ENCODE peak calls at places on chromosomes 5 and 9, in eight cellular contexts. F, Q, I, R, K, V, O and M are unnamed samples.

GRCh38 chr5:142170254-142170953 is 61.8 kb downstream of the NDFIP1 start:
- DNase-seq in K (no peak), V (no peak), F (no peak), R (no peak), Q (no peak), I (no peak), O (no peak), M (no peak)

GRCh38 chr5:167950126-167950721 is 341.2 kb upstream of the WWC1 start:
- DNase-seq in Q (no peak), R (no peak), O (no peak), F (no peak), K (no peak), I (no peak), V (peak), M (no peak)

GRCh38 chr5:36398137-36398536 is 96.4 kb upstream of the RANBP3L start:
- DNase-seq in I (peak), O (peak), V (peak), Q (peak), K (peak), F (peak), R (no peak), M (no peak)

GRCh38 chr5:88979244-88979643 is 96.3 kb upstream of the MEF2C start:
- DNase-seq in O (no peak), F (no peak), I (no peak), K (peak), Q (no peak), V (no peak), R (peak), M (no peak)

GRCh38 chr9:112532427-112532826 is 45.8 kb downstream of the KIAA1958 start:
- DNase-seq in R (no peak), K (no peak), O (no peak), Q (no peak), F (no peak), I (no peak), V (no peak), M (no peak)

GRCh38 chr9:87122947-87123685 is 175.8 kb upstream of the GAS1 start:
- DNase-seq in V (no peak), K (no peak), I (no peak), O (no peak), Q (no peak), F (no peak), R (no peak), M (no peak)

GRCh38 chr9:74132986-74133385 is 364.1 kb upstream of the RORB start:
- DNase-seq in F (no peak), R (no peak), V (no peak), I (no peak), Q (no peak), K (peak), O (no peak), M (no peak)

GRCh38 chr9:2271426-2271825 is 256.3 kb downstream of the SMARCA2 start:
- DNase-seq in O (peak), V (peak), F (peak), I (no peak), Q (peak), K (peak), R (peak), M (no peak)

GRCh38 chr5:64074533-64074932 is 91.1 kb upstream of the RNF180 start:
- DNase-seq in Q (no peak), K (peak), I (peak), R (no peak), V (peak), F (peak), O (peak), M (peak)

GRCh38 chr9:91865041-91865440 is 85.0 kb downstream of the ROR2 start:
- DNase-seq in I (no peak), F (no peak), K (no peak), Q (no peak), V (no peak), R (no peak), O (no peak), M (no peak)

GRCh38 chr5:124132843-124133242 is 613.6 kb downstream of the ZNF608 start:
- DNase-seq in Q (no peak), I (no peak), F (no peak), R (no peak), K (no peak), V (no peak), O (no peak), M (no peak)

GRCh38 chr5:72908666-72909065 is 47.2 kb upstream of the FCHO2 start:
- DNase-seq in V (no peak), O (no peak), I (no peak), R (no peak), K (no peak), F (no peak), Q (no peak), M (no peak)

GRCh38 chr5:145585-146323 is 45.5 kb upstream of the LRRC14B start:
- DNase-seq in O (no peak), K (no peak), I (no peak), R (no peak), Q (no peak), F (no peak), V (no peak), M (no peak)

GRCh38 chr5:176508603-176509002 is 28.6 kb downstream of the RNF44 start:
- DNase-seq in O (no peak), Q (no peak), R (no peak), K (no peak), I (no peak), F (no peak), V (no peak), M (no peak)

GRCh38 chr5:61327761-61328753 is 4.0 kb upstream of the ZSWIM6 start:
- DNase-seq in Q (no peak), V (peak), I (peak), K (peak), R (peak), F (peak), O (no peak), M (no peak)

GRCh38 chr5:145805819-145806218 is 29.3 kb downstream of the PRELID2 start:
- DNase-seq in F (no peak), I (no peak), R (no peak), K (no peak), V (no peak), Q (no peak), O (no peak), M (no peak)

GRCh38 chr9:17625644-17626388 is 47.0 kb downstream of the SH3GL2 start:
- DNase-seq in K (no peak), Q (no peak), R (no peak), F (no peak), O (no peak), V (no peak), I (no peak), M (no peak)

GRCh38 chr5:112694853-112695709 is 42.6 kb upstream of the APC start:
- DNase-seq in V (peak), O (no peak), R (no peak), I (no peak), F (no peak), Q (no peak), K (no peak), M (no peak)

GRCh38 chr5:82799346-82800077 is 277.7 kb downstream of the TMEM167A start:
- DNase-seq in V (no peak), F (no peak), Q (no peak), I (peak), O (no peak), K (peak), R (no peak), M (no peak)

GRCh38 chr9:130220351-130220750 is 45.2 kb upstream of the HMCN2 start:
- DNase-seq in Q (no peak), V (no peak), F (no peak), O (peak), I (no peak), R (no peak), K (peak), M (no peak)

GRCh38 chr9:123406691-123407536 is 50.9 kb downstream of the CRB2 start:
- DNase-seq in V (peak), Q (no peak), F (no peak), K (no peak), I (no peak), R (no peak), O (peak), M (no peak)

GRCh38 chr5:65076251-65076869 is 307.6 kb downstream of the CWC27 start:
- DNase-seq in K (peak), Q (peak), V (peak), F (peak), I (peak), O (no peak), R (no peak), M (no peak)

GRCh38 chr5:58722160-58722559 is 139.3 kb downstream of the RAB3C start:
- DNase-seq in K (peak), R (no peak), V (no peak), F (no peak), Q (no peak), O (no peak), I (no peak), M (no peak)

GRCh38 chr5:33439905-33440481 is 772 bp upstream of the TARS1 start:
- DNase-seq in Q (no peak), R (no peak), I (peak), V (peak), F (no peak), O (no peak), K (no peak), M (no peak)

GRCh38 chr9:113590991-113591898 is 127.7 kb downstream of the RGS3 start:
- DNase-seq in I (peak), Q (no peak), R (no peak), V (peak), K (peak), F (peak), O (peak), M (no peak)

GRCh38 chr9:128245293-128246151 is 30.3 kb downstream of the GOLGA2 start:
- DNase-seq in V (peak), K (peak), Q (no peak), R (no peak), O (peak), F (no peak), I (peak), M (no peak)
- TF ChIP-seq REST in V (no peak), K (no peak), Q (no peak), R (no peak), O (no peak), F (no peak), I (no peak), M (no peak)

GRCh38 chr9:4665357-4665756 is 923 bp downstream of the SPATA6L start:
- DNase-seq in Q (no peak), O (peak), K (no peak), I (no peak), F (peak), R (no peak), V (no peak), M (no peak)

GRCh38 chr9:4667681-4668080 is 1.4 kb upstream of the SPATA6L start:
- DNase-seq in R (no peak), F (no peak), Q (no peak), I (no peak), V (no peak), O (no peak), K (no peak), M (no peak)

GRCh38 chr9:4668604-4669003 is 2.3 kb upstream of the SPATA6L start:
- DNase-seq in K (no peak), I (no peak), F (no peak), Q (no peak), R (no peak), O (no peak), V (no peak), M (no peak)

GRCh38 chr9:4663956-4664355 is 1.9 kb downstream of the PLPP6 start:
- DNase-seq in F (no peak), R (no peak), Q (no peak), V (no peak), I (no peak), K (no peak), O (no peak), M (no peak)

DNA sequence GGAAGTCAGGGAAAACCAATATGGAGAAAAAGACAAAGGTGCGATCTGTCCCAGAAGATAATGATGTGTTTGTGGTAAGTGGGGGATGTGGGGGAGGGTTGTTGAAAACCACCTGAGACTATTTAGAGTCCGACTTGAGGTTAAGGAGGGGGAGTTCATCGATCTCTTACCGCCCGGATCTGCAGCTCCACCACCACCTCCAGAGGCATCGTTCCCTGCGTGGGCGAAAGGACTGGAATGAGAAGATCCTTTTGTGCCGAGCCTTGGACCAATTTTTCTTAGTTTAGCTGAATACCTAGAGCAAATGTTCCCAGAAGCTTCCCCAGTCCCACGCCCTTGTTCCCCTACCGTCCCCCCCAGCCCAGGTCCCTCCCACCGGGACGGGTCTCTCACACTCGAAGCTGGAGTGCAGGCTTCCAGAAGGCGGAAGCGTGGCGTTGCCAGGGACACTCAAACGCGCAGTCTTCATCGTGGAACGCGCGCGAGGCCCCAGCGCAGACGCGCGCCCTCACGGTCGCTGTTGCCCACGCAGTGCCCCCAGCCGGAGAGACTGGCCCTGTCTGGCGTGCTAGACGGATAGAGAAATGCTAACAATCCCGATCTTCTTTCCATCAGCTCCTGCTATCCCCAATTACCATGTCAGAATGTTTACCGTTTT is at the start of gene SPATA6L:
- DNase-seq in K (peak), R (no peak), F (peak), I (peak), Q (no peak), O (peak), V (no peak), M (no peak)
- H3K27ac ChIP-seq in K (no peak), R (no peak), F (peak), I (peak), Q (peak), O (peak), V (no peak), M (no peak)

GRCh38 chr5:148934895-148935400 is 108.5 kb downstream of the ADRB2 start:
- DNase-seq in R (no peak), V (no peak), I (no peak), O (no peak), Q (no peak), F (no peak), K (no peak), M (no peak)
- H3K4me3 ChIP-seq in R (no peak), V (no peak), I (no peak), O (no peak), Q (no peak), F (no peak), K (no peak), M (no peak)

GRCh38 chr5:135238622-135239460 is 160.2 kb downstream of the MACROH2A1 start:
- DNase-seq in K (no peak), I (no peak), R (no peak), V (no peak), O (no peak), F (no peak), Q (no peak), M (no peak)

GRCh38 chr5:135241536-135241935 is 157.5 kb downstream of the MACROH2A1 start:
- DNase-seq in V (no peak), I (no peak), F (no peak), O (no peak), K (no peak), Q (no peak), R (no peak), M (no peak)

GRCh38 chr5:135239461-135240282 is 159.4 kb downstream of the MACROH2A1 start:
- DNase-seq in K (no peak), O (no peak), F (no peak), R (no peak), I (no peak), Q (no peak), V (no peak), M (no peak)

GRCh38 chr5:135240781-135241360 is 158.2 kb downstream of the MACROH2A1 start:
- DNase-seq in V (no peak), R (no peak), Q (no peak), O (no peak), F (no peak), I (no peak), K (no peak), M (no peak)

DNA sequence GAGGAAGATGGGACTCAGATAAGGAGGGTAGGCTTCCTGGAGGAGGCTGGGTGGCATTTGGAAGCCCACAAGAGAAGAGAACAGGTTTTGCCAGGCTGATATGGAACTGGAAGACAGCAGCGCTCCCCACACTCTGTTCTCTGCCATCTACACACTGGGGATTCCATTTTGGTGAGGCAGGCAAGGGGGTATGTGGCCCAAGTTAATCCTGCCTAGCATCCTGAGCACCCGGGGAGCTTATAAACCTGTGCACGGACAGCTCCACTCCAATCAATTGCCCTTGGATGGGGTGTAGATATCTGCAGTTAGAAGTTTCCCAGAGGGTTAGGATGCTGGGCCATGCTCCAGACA is 158.8 kb downstream of the MACROH2A1 start:
- DNase-seq in V (no peak), K (no peak), Q (no peak), I (no peak), O (no peak), F (no peak), R (no peak), M (no peak)
- TF ChIP-seq REST in V (no peak), K (no peak), Q (no peak), I (no peak), O (no peak), F (no peak), R (no peak), M (no peak)

GRCh38 chr9:22237497-22238363 is 208.9 kb upstream of the DMRTA1 start:
- DNase-seq in O (no peak), F (peak), I (peak), K (no peak), R (no peak), Q (peak), V (no peak), M (no peak)

GRCh38 chr9:22238809-22239684 is 207.6 kb upstream of the DMRTA1 start:
- DNase-seq in Q (peak), I (peak), F (peak), R (no peak), O (no peak), V (no peak), K (peak), M (no peak)

GRCh38 chr9:22241611-22242010 is 205.0 kb upstream of the DMRTA1 start:
- DNase-seq in F (no peak), V (no peak), Q (no peak), R (no peak), I (no peak), K (no peak), O (no peak), M (no peak)

GRCh38 chr9:22241024-22241423 is 205.6 kb upstream of the DMRTA1 start:
- DNase-seq in I (no peak), Q (no peak), O (no peak), K (no peak), R (no peak), V (no peak), F (no peak), M (no peak)

GRCh38 chr9:22240619-22241018 is 206.0 kb upstream of the DMRTA1 start:
- DNase-seq in R (peak), K (no peak), O (no peak), I (no peak), F (no peak), V (no peak), Q (no peak), M (no peak)
- H3K27ac ChIP-seq in R (no peak), K (no peak), O (no peak), I (no peak), F (peak), V (no peak), Q (no peak), M (no peak)